ENCODE peak calls at places on chromosomes 5 and 9, in eight cellular contexts. G, T, A, Z, M, K, Q and C are unnamed samples.

GRCh38 chr5:57176350-57176857 is 2.5 kb downstream of the GPBP1 start:
- DNase-seq in G (no peak), T (no peak), A (no peak), Z (peak), M (no peak), K (no peak), Q (peak), C (no peak)

GRCh38 chr9:132192728-132193127 is 30.9 kb downstream of the NTNG2 start:
- DNase-seq in G (peak), T (no peak), A (no peak), Z (no peak), M (no peak), K (no peak), Q (no peak), C (no peak)

GRCh38 chr5:17290620-17290974 is 73.2 kb downstream of the BASP1 start:
- DNase-seq in G (no peak), T (no peak), A (no peak), Z (no peak), M (no peak), K (no peak), Q (no peak), C (no peak)

GRCh38 chr5:35811108-35811741 is 45.5 kb upstream of the IL7R start:
- DNase-seq in G (no peak), T (no peak), A (no peak), Z (no peak), M (no peak), K (no peak), Q (no peak), C (no peak)

GRCh38 chr9:2642068-2642467 is 20.5 kb downstream of the VLDLR start:
- DNase-seq in G (no peak), T (no peak), A (no peak), Z (no peak), M (no peak), K (no peak), Q (no peak), C (no peak)

GRCh38 chr5:176383248-176383905 is 5.0 kb downstream of the NOP16 start:
- DNase-seq in G (no peak), T (no peak), A (no peak), Z (no peak), M (no peak), K (no peak), Q (no peak), C (no peak)

GRCh38 chr5:1008451-1009358 is at the start of gene NKD2:
- DNase-seq in G (no peak), T (peak), A (peak), Z (no peak), M (peak), K (peak), Q (no peak), C (peak)

GRCh38 chr5:33649801-33650482 is 209.2 kb downstream of the TARS1 start:
- DNase-seq in G (no peak), T (no peak), A (no peak), Z (peak), M (no peak), K (no peak), Q (peak), C (no peak)

GRCh38 chr9:36263662-36264061 is 5.4 kb upstream of the GNE start:
- DNase-seq in G (no peak), T (no peak), A (no peak), Z (no peak), M (no peak), K (no peak), Q (no peak), C (no peak)

GRCh38 chr9:116599342-116599884 is 87.7 kb upstream of the TRIM32 start:
- DNase-seq in G (no peak), T (no peak), A (no peak), Z (no peak), M (no peak), K (no peak), Q (no peak), C (no peak)

GRCh38 chr9:95793924-95794828 is 81.3 kb upstream of the ERCC6L2 start:
- DNase-seq in G (no peak), T (peak), A (no peak), Z (peak), M (no peak), K (no peak), Q (peak), C (no peak)

GRCh38 chr9:127295005-127295404 is 30.4 kb downstream of the GARNL3 start:
- DNase-seq in G (no peak), T (no peak), A (no peak), Z (no peak), M (no peak), K (no peak), Q (no peak), C (no peak)

GRCh38 chr9:1458503-1458902 is 408.3 kb downstream of the DMRT2 start:
- DNase-seq in G (no peak), T (peak), A (peak), Z (peak), M (no peak), K (no peak), Q (peak), C (no peak)

GRCh38 chr5:76378355-76378754 is 24.7 kb upstream of the IQGAP2 start:
- DNase-seq in G (no peak), T (no peak), A (no peak), Z (no peak), M (no peak), K (no peak), Q (no peak), C (no peak)